ENCODE peak calls at places on chromosomes 2 and 18, in eight cellular contexts. One of them, this sample, is unnamed.
A peak's percentile ranks its signal among the peaks of the same experiment; 100 is the strongest.

GRCh38 chr18:78995740-78996395 is 16.2 kb downstream of the SALL3 start:
- DNase-seq in prostate gland: peak; percentile 70
- DNase-seq in keratinocyte: no peak
- DNase-seq in H7: no peak
- DNase-seq in fibroblast of mammary gland: no peak
- DNase-seq in tibial nerve: no peak
- DNase-seq in body of pancreas: no peak
- DNase-seq in heart right ventricle: no peak
- DNase-seq in this sample: no peak

GRCh38 chr2:16218651-16219050 is 278.3 kb downstream of the MYCN start:
- DNase-seq in heart right ventricle: no peak
- DNase-seq in fibroblast of mammary gland: no peak
- DNase-seq in H7: peak; percentile 79
- DNase-seq in keratinocyte: no peak
- DNase-seq in prostate gland: no peak
- DNase-seq in tibial nerve: no peak
- DNase-seq in body of pancreas: no peak
- DNase-seq in this sample: no peak

GRCh38 chr2:60118061-60118460 is 435.4 kb downstream of the BCL11A start:
- DNase-seq in heart right ventricle: no peak
- DNase-seq in body of pancreas: no peak
- DNase-seq in prostate gland: no peak
- DNase-seq in H7: no peak
- DNase-seq in keratinocyte: no peak
- DNase-seq in tibial nerve: no peak
- DNase-seq in fibroblast of mammary gland: no peak
- DNase-seq in this sample: no peak

GRCh38 chr2:120430501-120430830 is 84.5 kb downstream of the INHBB start:
- DNase-seq in H7: peak; percentile 63
- DNase-seq in keratinocyte: no peak
- DNase-seq in tibial nerve: no peak
- DNase-seq in heart right ventricle: no peak
- DNase-seq in fibroblast of mammary gland: no peak
- DNase-seq in prostate gland: no peak
- DNase-seq in body of pancreas: no peak
- DNase-seq in this sample: no peak

GRCh38 chr18:13606589-13607254 is 119.6 kb downstream of the FAM210A start:
- DNase-seq in keratinocyte: no peak
- DNase-seq in body of pancreas: no peak
- DNase-seq in heart right ventricle: no peak
- DNase-seq in fibroblast of mammary gland: no peak
- DNase-seq in prostate gland: no peak
- DNase-seq in H7: no peak
- DNase-seq in tibial nerve: no peak
- DNase-seq in this sample: no peak

GRCh38 chr18:36389811-36390581 is 92.5 kb downstream of the FHOD3 start:
- DNase-seq in tibial nerve: no peak
- DNase-seq in fibroblast of mammary gland: no peak
- DNase-seq in body of pancreas: no peak
- DNase-seq in keratinocyte: no peak
- DNase-seq in prostate gland: no peak
- DNase-seq in heart right ventricle: peak; percentile 36
- DNase-seq in H7: no peak
- DNase-seq in this sample: no peak

GRCh38 chr18:8238507-8238906 is 370.7 kb upstream of the RAB12 start:
- DNase-seq in tibial nerve: no peak
- DNase-seq in fibroblast of mammary gland: peak; percentile 4
- DNase-seq in H7: no peak
- DNase-seq in body of pancreas: no peak
- DNase-seq in prostate gland: no peak
- DNase-seq in heart right ventricle: no peak
- DNase-seq in keratinocyte: no peak
- DNase-seq in this sample: no peak

GRCh38 chr2:157874997-157875719 is 972 bp downstream of the ACVR1 start:
- DNase-seq in keratinocyte: no peak
- DNase-seq in tibial nerve: peak; percentile 46
- DNase-seq in fibroblast of mammary gland: peak; percentile 95
- DNase-seq in prostate gland: peak; percentile 20
- DNase-seq in heart right ventricle: peak; percentile 51
- DNase-seq in body of pancreas: peak; percentile 32
- DNase-seq in H7: peak; percentile 24
- DNase-seq in this sample: peak; percentile 56

GRCh38 chr2:158359846-158360245 is 96.7 kb downstream of the CCDC148 start:
- DNase-seq in fibroblast of mammary gland: no peak
- DNase-seq in keratinocyte: no peak
- DNase-seq in H7: no peak
- DNase-seq in tibial nerve: no peak
- DNase-seq in body of pancreas: no peak
- DNase-seq in prostate gland: no peak
- DNase-seq in heart right ventricle: no peak
- DNase-seq in this sample: no peak

GRCh38 chr2:109166811-109167210 is 37.8 kb downstream of the SH3RF3 start:
- DNase-seq in body of pancreas: no peak
- DNase-seq in H7: no peak
- DNase-seq in fibroblast of mammary gland: peak; percentile 93
- DNase-seq in heart right ventricle: no peak
- DNase-seq in tibial nerve: no peak
- DNase-seq in prostate gland: no peak
- DNase-seq in keratinocyte: no peak
- DNase-seq in this sample: no peak

GRCh38 chr2:72789241-72789640 is 36.6 kb downstream of the EXOC6B start:
- DNase-seq in keratinocyte: no peak
- DNase-seq in heart right ventricle: no peak
- DNase-seq in tibial nerve: no peak
- DNase-seq in H7: no peak
- DNase-seq in fibroblast of mammary gland: no peak
- DNase-seq in prostate gland: no peak
- DNase-seq in body of pancreas: no peak
- DNase-seq in this sample: no peak

GRCh38 chr2:199602271-199602895 is 144.6 kb upstream of the SATB2 start:
- DNase-seq in heart right ventricle: no peak
- DNase-seq in prostate gland: no peak
- DNase-seq in keratinocyte: no peak
- DNase-seq in H7: peak; percentile 79
- DNase-seq in body of pancreas: no peak
- DNase-seq in tibial nerve: no peak
- DNase-seq in fibroblast of mammary gland: peak; percentile 26
- DNase-seq in this sample: no peak

GRCh38 chr2:240600451-240600961 is 14.0 kb downstream of the CAPN10 start:
- DNase-seq in prostate gland: no peak
- DNase-seq in tibial nerve: no peak
- DNase-seq in fibroblast of mammary gland: no peak
- DNase-seq in keratinocyte: no peak
- DNase-seq in H7: peak; percentile 37
- DNase-seq in body of pancreas: no peak
- DNase-seq in heart right ventricle: no peak
- DNase-seq in this sample: peak; percentile 39

GRCh38 chr18:77865853-77866252 is 616.2 kb downstream of the GALR1 start:
- DNase-seq in H7: peak; percentile 10
- DNase-seq in keratinocyte: no peak
- DNase-seq in heart right ventricle: no peak
- DNase-seq in tibial nerve: no peak
- DNase-seq in fibroblast of mammary gland: no peak
- DNase-seq in prostate gland: no peak
- DNase-seq in body of pancreas: no peak
- DNase-seq in this sample: no peak

GRCh38 chr18:77870894-77871293 is 621.2 kb downstream of the GALR1 start:
- DNase-seq in tibial nerve: no peak
- DNase-seq in keratinocyte: no peak
- DNase-seq in fibroblast of mammary gland: no peak
- DNase-seq in heart right ventricle: no peak
- DNase-seq in prostate gland: no peak
- DNase-seq in body of pancreas: no peak
- DNase-seq in H7: no peak
- DNase-seq in this sample: no peak

GRCh38 chr18:77872166-77872565 is 622.5 kb downstream of the GALR1 start:
- DNase-seq in prostate gland: no peak
- DNase-seq in heart right ventricle: no peak
- DNase-seq in keratinocyte: no peak
- DNase-seq in H7: no peak
- DNase-seq in fibroblast of mammary gland: no peak
- DNase-seq in tibial nerve: no peak
- DNase-seq in body of pancreas: no peak
- DNase-seq in this sample: no peak

GRCh38 chr18:77866309-77866708 is 616.7 kb downstream of the GALR1 start:
- DNase-seq in tibial nerve: no peak
- DNase-seq in keratinocyte: no peak
- DNase-seq in prostate gland: no peak
- DNase-seq in fibroblast of mammary gland: no peak
- DNase-seq in heart right ventricle: no peak
- DNase-seq in H7: peak; percentile 63
- DNase-seq in body of pancreas: no peak
- DNase-seq in this sample: no peak

GRCh38 chr18:77870238-77870637 is 620.6 kb downstream of the GALR1 start:
- DNase-seq in H7: no peak
- DNase-seq in prostate gland: no peak
- DNase-seq in keratinocyte: no peak
- DNase-seq in fibroblast of mammary gland: no peak
- DNase-seq in heart right ventricle: peak; percentile 28
- DNase-seq in body of pancreas: no peak
- DNase-seq in tibial nerve: no peak
- DNase-seq in this sample: no peak
- H3K4me3 ChIP-seq in H7: no peak overlapping the region
- H3K4me3 ChIP-seq in prostate gland: no peak overlapping the region
- H3K4me3 ChIP-seq in keratinocyte: no peak overlapping the region
- H3K4me3 ChIP-seq in fibroblast of mammary gland: no peak overlapping the region
- H3K4me3 ChIP-seq in heart right ventricle: no peak overlapping the region
- H3K4me3 ChIP-seq in body of pancreas: no peak overlapping the region
- H3K4me3 ChIP-seq in tibial nerve: no peak overlapping the region
- H3K4me3 ChIP-seq in this sample: no peak overlapping the region

GRCh38 chr2:224401641-224402342 is at the start of gene FAM124B:
- DNase-seq in heart right ventricle: peak; percentile 74
- DNase-seq in keratinocyte: no peak
- DNase-seq in prostate gland: no peak
- DNase-seq in fibroblast of mammary gland: peak; percentile 57
- DNase-seq in tibial nerve: peak; percentile 63
- DNase-seq in H7: no peak
- DNase-seq in body of pancreas: peak; percentile 21
- DNase-seq in this sample: peak; percentile 80
- H3K4me3 ChIP-seq in heart right ventricle: peak within 1 kb of the TSS; percentile 57
- H3K4me3 ChIP-seq in keratinocyte: no peak within 1 kb of the TSS
- H3K4me3 ChIP-seq in prostate gland: no peak within 1 kb of the TSS
- H3K4me3 ChIP-seq in fibroblast of mammary gland: no peak within 1 kb of the TSS
- H3K4me3 ChIP-seq in tibial nerve: peak within 1 kb of the TSS; percentile 49
- H3K4me3 ChIP-seq in H7: no peak within 1 kb of the TSS
- H3K4me3 ChIP-seq in body of pancreas: no peak within 1 kb of the TSS
- H3K4me3 ChIP-seq in this sample: no peak within 1 kb of the TSS

GRCh38 chr18:11147371-11147860 is 2.0 kb downstream of the PIEZO2 start:
- DNase-seq in body of pancreas: no peak
- DNase-seq in keratinocyte: no peak
- DNase-seq in fibroblast of mammary gland: no peak
- DNase-seq in H7: peak; percentile 54
- DNase-seq in heart right ventricle: no peak
- DNase-seq in prostate gland: no peak
- DNase-seq in tibial nerve: no peak
- DNase-seq in this sample: no peak

GRCh38 chr18:11147962-11148654 is 1.3 kb downstream of the PIEZO2 start:
- DNase-seq in body of pancreas: no peak
- DNase-seq in fibroblast of mammary gland: no peak
- DNase-seq in H7: peak; percentile 72
- DNase-seq in heart right ventricle: no peak
- DNase-seq in tibial nerve: no peak
- DNase-seq in prostate gland: no peak
- DNase-seq in keratinocyte: no peak
- DNase-seq in this sample: no peak

GRCh38 chr18:11150271-11150615 is 874 bp upstream of the PIEZO2 start:
- DNase-seq in keratinocyte: no peak
- DNase-seq in fibroblast of mammary gland: no peak
- DNase-seq in heart right ventricle: no peak
- DNase-seq in H7: peak; percentile 62
- DNase-seq in tibial nerve: no peak
- DNase-seq in prostate gland: no peak
- DNase-seq in body of pancreas: no peak
- DNase-seq in this sample: no peak

GRCh38 chr18:11149441-11150270 is at the start of gene PIEZO2:
- DNase-seq in tibial nerve: no peak
- DNase-seq in heart right ventricle: peak; percentile 29
- DNase-seq in prostate gland: peak; percentile 24
- DNase-seq in body of pancreas: peak; percentile 49
- DNase-seq in H7: peak; percentile 97
- DNase-seq in fibroblast of mammary gland: peak; percentile 12
- DNase-seq in keratinocyte: no peak
- DNase-seq in this sample: peak; percentile 89

DNA sequence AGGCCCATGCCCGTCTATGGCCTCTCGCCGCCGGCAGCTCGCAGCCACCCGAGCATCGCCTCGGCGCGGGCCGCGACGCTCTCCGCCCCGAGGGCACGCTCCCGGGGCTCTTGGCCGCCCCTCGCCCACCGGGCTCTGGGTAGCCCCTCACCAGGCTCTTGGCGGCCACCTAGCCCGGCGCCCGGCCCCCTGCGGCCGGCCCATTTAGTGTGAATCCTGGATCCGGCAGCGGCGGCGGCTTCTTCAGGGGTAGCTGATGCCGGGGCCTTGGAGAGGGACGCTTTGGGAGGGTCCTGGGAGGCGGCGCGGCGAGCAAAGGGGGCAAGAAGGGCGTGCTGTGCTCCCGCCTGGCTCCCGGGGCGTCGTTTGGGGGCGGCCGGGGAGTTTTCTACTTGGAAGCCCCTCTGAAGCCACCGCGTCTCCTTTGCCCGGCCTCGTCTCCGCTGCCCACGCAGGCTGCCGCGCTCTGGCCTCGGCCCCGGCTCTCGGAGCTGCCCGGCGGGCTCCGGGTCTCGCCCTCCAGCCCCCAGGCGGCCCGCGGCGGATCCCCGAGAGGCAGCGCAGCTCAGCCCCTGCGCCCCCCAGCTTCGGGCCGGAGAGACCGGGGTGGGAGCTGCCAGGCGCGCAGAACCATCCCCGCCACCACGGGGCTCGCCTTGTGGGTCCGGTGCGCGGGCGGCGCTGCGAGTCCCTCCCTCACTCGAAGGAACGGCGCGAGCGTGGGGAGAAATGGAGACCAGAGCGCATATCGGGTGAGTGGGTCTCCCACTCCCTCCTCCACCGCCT is 521 bp downstream of the PIEZO2 start:
- DNase-seq in fibroblast of mammary gland: no peak
- DNase-seq in tibial nerve: no peak
- DNase-seq in heart right ventricle: no peak
- DNase-seq in H7: peak; percentile 76
- DNase-seq in body of pancreas: no peak
- DNase-seq in prostate gland: no peak
- DNase-seq in keratinocyte: no peak
- DNase-seq in this sample: peak; percentile 39
- H3K4me3 ChIP-seq in fibroblast of mammary gland: no peak overlapping the region
- H3K4me3 ChIP-seq in tibial nerve: peak overlapping the region; percentile 65
- H3K4me3 ChIP-seq in heart right ventricle: peak overlapping the region; percentile 53
- H3K4me3 ChIP-seq in H7: peak overlapping the region; percentile 58
- H3K4me3 ChIP-seq in body of pancreas: peak overlapping the region; percentile 12
- H3K4me3 ChIP-seq in prostate gland: peak overlapping the region; percentile 37
- H3K4me3 ChIP-seq in keratinocyte: no peak overlapping the region
- H3K4me3 ChIP-seq in this sample: peak overlapping the region; percentile 45

DNA sequence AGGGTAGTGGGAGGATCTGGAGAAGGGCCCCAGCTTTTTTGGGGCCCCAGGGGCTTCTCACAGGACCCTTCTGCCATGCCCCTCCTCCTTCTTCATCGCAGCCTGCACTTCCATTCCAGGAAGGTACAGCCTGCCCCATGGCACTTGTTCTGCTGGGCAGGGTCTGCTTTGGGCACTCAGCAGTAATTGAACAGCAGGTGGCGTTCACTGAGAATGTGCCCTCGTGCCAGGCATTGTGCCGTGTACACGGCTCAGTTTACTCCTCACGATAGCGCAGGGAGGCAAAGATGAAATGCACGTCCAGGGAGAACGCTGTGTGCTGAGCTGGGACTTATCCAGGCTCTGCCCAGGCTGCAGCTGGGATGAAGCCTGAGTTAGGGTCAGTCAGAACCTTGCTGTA is 54.8 kb upstream of the ASB18 start:
- DNase-seq in tibial nerve: no peak
- DNase-seq in body of pancreas: no peak
- DNase-seq in fibroblast of mammary gland: no peak
- DNase-seq in prostate gland: no peak
- DNase-seq in H7: no peak
- DNase-seq in keratinocyte: no peak
- DNase-seq in heart right ventricle: no peak
- DNase-seq in this sample: no peak
- H3K4me3 ChIP-seq in tibial nerve: no peak overlapping the region
- H3K4me3 ChIP-seq in body of pancreas: no peak overlapping the region
- H3K4me3 ChIP-seq in fibroblast of mammary gland: no peak overlapping the region
- H3K4me3 ChIP-seq in prostate gland: no peak overlapping the region
- H3K4me3 ChIP-seq in H7: no peak overlapping the region
- H3K4me3 ChIP-seq in keratinocyte: no peak overlapping the region
- H3K4me3 ChIP-seq in heart right ventricle: no peak overlapping the region
- H3K4me3 ChIP-seq in this sample: no peak overlapping the region